ENCODE peak calls at places on chromosomes 3 and 15, in seven cellular contexts. A, S, E, N, U, C and T are unnamed samples.

GRCh38 chr15:79875213-79875612 is 21.6 kb downstream of the MTHFS start:
- DNase-seq in U (no peak), E (no peak), A (no peak), C (no peak), S (no peak), N (no peak), T (no peak)

GRCh38 chr15:90248760-90249122 is 615 bp upstream of the TTLL13 start:
- DNase-seq in U (no peak), C (no peak), A (no peak), S (no peak), E (no peak), N (no peak), T (no peak)

GRCh38 chr3:86793786-86794185 is 197.2 kb downstream of the VGLL3 start:
- DNase-seq in N (no peak), S (no peak), A (no peak), U (no peak), C (peak; percentile 97), E (peak; percentile 88), T (no peak)

GRCh38 chr3:117019082-117019713 is 309.6 kb downstream of the TUSC7 start:
- DNase-seq in C (peak; percentile 37), S (peak; percentile 44), U (no peak), N (no peak), A (peak; percentile 65), E (peak; percentile 39), T (peak; percentile 26)

GRCh38 chr15:85667491-85668424 is 127.0 kb downstream of the KLHL25 start:
- DNase-seq in A (peak; percentile 67), S (no peak), U (peak; percentile 88), E (peak; percentile 84), C (peak; percentile 99), N (no peak), T (no peak)

GRCh38 chr15:78691167-78691872 is 50.3 kb upstream of the CHRNB4 start:
- DNase-seq in A (no peak), S (no peak), N (no peak), U (no peak), E (no peak), C (no peak), T (no peak)

GRCh38 chr3:111895079-111895478 is 36.0 kb downstream of the PHLDB2 start:
- DNase-seq in C (no peak), A (no peak), N (no peak), S (no peak), E (no peak), U (no peak), T (no peak)

GRCh38 chr3:30042274-30042859 is 564.0 kb upstream of the TGFBR2 start:
- DNase-seq in U (peak; percentile 26), N (peak; percentile 41), S (peak; percentile 68), E (peak; percentile 41), C (peak; percentile 52), A (peak; percentile 51), T (no peak)

GRCh38 chr15:36373549-36373948 is 205.9 kb upstream of the CDIN1 start:
- DNase-seq in E (no peak), C (peak; percentile 74), U (no peak), A (no peak), S (no peak), N (no peak), T (no peak)

GRCh38 chr3:151305081-151305777 is 11.4 kb downstream of the GPR87 start:
- DNase-seq in N (no peak), A (peak; percentile 57), E (peak; percentile 96), C (peak; percentile 99), U (no peak), S (no peak), T (peak; percentile 93)

GRCh38 chr3:111812680-111813079 is 46.4 kb upstream of the PHLDB2 start:
- DNase-seq in E (no peak), S (no peak), N (no peak), U (no peak), C (no peak), A (no peak), T (no peak)

GRCh38 chr3:22231061-22231460 is 480.1 kb upstream of the ZNF385D start:
- DNase-seq in A (no peak), S (no peak), C (no peak), U (no peak), E (no peak), N (no peak), T (no peak)

GRCh38 chr3:188954590-188955208 is 217.1 kb upstream of the TPRG1 start:
- DNase-seq in U (peak; percentile 56), E (peak; percentile 57), S (peak; percentile 76), A (peak; percentile 82), C (peak; percentile 60), N (peak; percentile 90), T (peak; percentile 82)

GRCh38 chr15:69559440-69560215 is 107.0 kb downstream of the RPLP1 start:
- DNase-seq in E (no peak), C (no peak), N (no peak), S (no peak), U (no peak), A (no peak), T (no peak)

GRCh38 chr3:148319161-148319915 is 378.4 kb upstream of the AGTR1 start:
- DNase-seq in N (no peak), C (peak; percentile 81), E (no peak), A (no peak), S (no peak), U (no peak), T (no peak)

GRCh38 chr15:71386005-71386404 is 270.7 kb downstream of the THSD4 start:
- DNase-seq in C (no peak), U (no peak), S (no peak), N (no peak), E (no peak), A (no peak), T (no peak)

GRCh38 chr3:31918179-31919165 is 62.6 kb downstream of the OSBPL10 start:
- DNase-seq in E (no peak), A (no peak), U (no peak), C (no peak), S (no peak), N (no peak), T (no peak)
- H3K4me3 ChIP-seq in E (no peak overlapping the region), A (peak overlapping the region; percentile 15), U (no peak overlapping the region), C (no peak overlapping the region), S (no peak overlapping the region), N (no peak overlapping the region), T (peak overlapping the region; percentile 27)

GRCh38 chr3:194984624-194985023 is 286.3 kb downstream of the XXYLT1 start:
- DNase-seq in E (no peak), U (no peak), N (no peak), A (no peak), C (no peak), S (no peak), T (peak; percentile 17)
- H3K4me3 ChIP-seq in E (no peak overlapping the region), U (no peak overlapping the region), N (peak overlapping the region; percentile 2), A (peak overlapping the region; percentile 28), C (no peak overlapping the region), S (no peak overlapping the region), T (peak overlapping the region; percentile 48)

DNA sequence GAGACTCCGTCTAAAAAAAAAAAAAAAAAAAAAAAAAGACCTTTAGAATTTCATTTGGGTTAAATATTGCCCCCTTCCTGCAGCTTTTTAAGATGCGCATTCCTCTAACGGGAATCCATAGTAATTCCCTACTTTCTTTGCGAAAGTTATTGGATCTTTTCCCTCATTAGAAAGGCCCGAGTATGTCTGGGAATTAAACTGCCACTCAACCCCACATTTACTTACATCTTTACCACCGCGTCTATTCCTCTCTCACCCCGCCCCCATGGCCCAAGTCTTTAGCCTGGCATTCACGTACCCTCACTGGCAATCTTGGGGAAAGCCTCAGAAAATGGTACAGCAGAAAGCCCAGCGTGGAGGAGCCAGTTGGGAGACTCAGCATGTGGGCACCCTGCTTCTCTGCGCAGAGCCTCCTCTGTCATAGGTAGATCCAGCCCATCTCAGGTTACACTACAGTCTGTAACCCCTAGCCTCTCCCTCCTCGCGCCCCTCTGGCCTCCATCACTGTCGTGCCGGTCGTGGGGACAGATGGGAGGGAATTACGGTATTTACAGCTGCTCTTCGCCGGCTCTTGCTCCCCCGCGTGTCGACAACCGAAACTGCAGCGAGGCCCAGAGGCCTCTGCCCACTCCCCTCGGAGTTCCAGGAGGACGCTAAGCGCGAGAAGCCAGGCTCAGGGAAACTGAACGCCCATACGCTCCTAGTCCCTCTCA is 6.4 kb upstream of the ANKDD1A start:
- DNase-seq in E (peak; percentile 42), A (peak; percentile 74), S (peak; percentile 95), U (peak; percentile 66), C (peak; percentile 42), N (peak; percentile 95), T (no peak)
- H3K4me3 ChIP-seq in E (no peak overlapping the region), A (peak overlapping the region; percentile 43), S (peak overlapping the region; percentile 35), U (peak overlapping the region; percentile 50), C (peak overlapping the region; percentile 57), N (peak overlapping the region; percentile 11), T (peak overlapping the region; percentile 58)

GRCh38 chr3:133475245-133476010 is 75.6 kb downstream of the BFSP2 start:
- DNase-seq in U (no peak), E (no peak), N (no peak), A (no peak), S (peak; percentile 65), C (no peak), T (no peak)

GRCh38 chr3:133469140-133469731 is 69.4 kb downstream of the BFSP2 start:
- DNase-seq in A (peak; percentile 47), U (no peak), C (no peak), E (no peak), N (peak; percentile 75), S (no peak), T (no peak)

GRCh38 chr3:133472889-133473288 is 73.0 kb downstream of the BFSP2 start:
- DNase-seq in C (no peak), A (no peak), E (no peak), S (no peak), N (no peak), U (no peak), T (no peak)

GRCh38 chr3:133474251-133474801 is 74.5 kb downstream of the BFSP2 start:
- DNase-seq in S (no peak), A (peak; percentile 67), U (no peak), E (peak; percentile 79), C (peak; percentile 36), N (peak; percentile 80), T (peak; percentile 58)

GRCh38 chr3:133472242-133472641 is 72.4 kb downstream of the BFSP2 start:
- DNase-seq in U (no peak), C (no peak), A (no peak), S (no peak), N (peak; percentile 80), E (no peak), T (no peak)
- H3K4me3 ChIP-seq in U (no peak overlapping the region), C (no peak overlapping the region), A (no peak overlapping the region), S (no peak overlapping the region), N (no peak overlapping the region), E (no peak overlapping the region), T (no peak overlapping the region)

GRCh38 chr3:37372669-37373068 is 198.3 kb upstream of the LRRFIP2 start:
- DNase-seq in C (no peak), A (no peak), E (no peak), S (no peak), N (no peak), U (no peak), T (no peak)

GRCh38 chr3:37367436-37367835 is 193.1 kb upstream of the LRRFIP2 start:
- DNase-seq in S (no peak), A (no peak), E (no peak), U (no peak), C (no peak), N (no peak), T (no peak)
- H3K4me3 ChIP-seq in S (no peak overlapping the region), A (no peak overlapping the region), E (no peak overlapping the region), U (no peak overlapping the region), C (no peak overlapping the region), N (no peak overlapping the region), T (no peak overlapping the region)